ENCODE peak calls at places on chromosomes 4 and X, in six cellular contexts. One of them, this sample, is unnamed.

GRCh38 chrX:70079870-70080269 is 17.6 kb downstream of the OTUD6A start:
- DNase-seq in AG08396: no peak
- DNase-seq in glutamatergic neuron: no peak
- DNase-seq in activated T-cell treated with anti-CD3 and anti-CD28 coated beads, Interleukin-2, amount 50 U/mL, for 48 hours: no peak
- DNase-seq in MV-4-11: no peak
- DNase-seq in activated CD4-positive, alpha-beta T cell treated with anti-CD3 and anti-CD28 coated beads, Interleukin-2, amount 10 ng/mL, durations not matched to agents 7 days and 5 days: no peak
- DNase-seq in this sample: no peak

GRCh38 chr4:38223801-38224236 is 263.6 kb downstream of the PTTG2 start:
- DNase-seq in activated CD4-positive, alpha-beta T cell treated with anti-CD3 and anti-CD28 coated beads, Interleukin-2, amount 10 ng/mL, durations not matched to agents 7 days and 5 days: no peak
- DNase-seq in MV-4-11: no peak
- DNase-seq in AG08396: no peak
- DNase-seq in activated T-cell treated with anti-CD3 and anti-CD28 coated beads, Interleukin-2, amount 50 U/mL, for 48 hours: no peak
- DNase-seq in glutamatergic neuron: no peak
- DNase-seq in this sample: no peak

GRCh38 chr4:110033994-110034393 is 121.3 kb downstream of the EGF start:
- DNase-seq in AG08396: no peak
- DNase-seq in MV-4-11: peak
- DNase-seq in activated T-cell treated with anti-CD3 and anti-CD28 coated beads, Interleukin-2, amount 50 U/mL, for 48 hours: no peak
- DNase-seq in activated CD4-positive, alpha-beta T cell treated with anti-CD3 and anti-CD28 coated beads, Interleukin-2, amount 10 ng/mL, durations not matched to agents 7 days and 5 days: no peak
- DNase-seq in glutamatergic neuron: no peak
- DNase-seq in this sample: no peak

GRCh38 chr4:8766610-8767009 is 105.0 kb downstream of the HMX1 start:
- DNase-seq in activated CD4-positive, alpha-beta T cell treated with anti-CD3 and anti-CD28 coated beads, Interleukin-2, amount 10 ng/mL, durations not matched to agents 7 days and 5 days: no peak
- DNase-seq in glutamatergic neuron: peak
- DNase-seq in AG08396: no peak
- DNase-seq in activated T-cell treated with anti-CD3 and anti-CD28 coated beads, Interleukin-2, amount 50 U/mL, for 48 hours: no peak
- DNase-seq in MV-4-11: no peak
- DNase-seq in this sample: no peak

GRCh38 chr4:47639531-47639930 is 154.5 kb downstream of the ATP10D start:
- DNase-seq in AG08396: no peak
- DNase-seq in activated T-cell treated with anti-CD3 and anti-CD28 coated beads, Interleukin-2, amount 50 U/mL, for 48 hours: no peak
- DNase-seq in MV-4-11: peak
- DNase-seq in glutamatergic neuron: no peak
- DNase-seq in activated CD4-positive, alpha-beta T cell treated with anti-CD3 and anti-CD28 coated beads, Interleukin-2, amount 10 ng/mL, durations not matched to agents 7 days and 5 days: no peak
- DNase-seq in this sample: no peak

GRCh38 chr4:172411180-172411579 is 598.0 kb downstream of the GALNTL6 start:
- DNase-seq in activated CD4-positive, alpha-beta T cell treated with anti-CD3 and anti-CD28 coated beads, Interleukin-2, amount 10 ng/mL, durations not matched to agents 7 days and 5 days: no peak
- DNase-seq in glutamatergic neuron: no peak
- DNase-seq in AG08396: no peak
- DNase-seq in activated T-cell treated with anti-CD3 and anti-CD28 coated beads, Interleukin-2, amount 50 U/mL, for 48 hours: no peak
- DNase-seq in MV-4-11: no peak
- DNase-seq in this sample: no peak

GRCh38 chr4:80568891-80569290 is 233.4 kb downstream of the CFAP299 start:
- DNase-seq in MV-4-11: no peak
- DNase-seq in AG08396: no peak
- DNase-seq in activated CD4-positive, alpha-beta T cell treated with anti-CD3 and anti-CD28 coated beads, Interleukin-2, amount 10 ng/mL, durations not matched to agents 7 days and 5 days: no peak
- DNase-seq in activated T-cell treated with anti-CD3 and anti-CD28 coated beads, Interleukin-2, amount 50 U/mL, for 48 hours: no peak
- DNase-seq in glutamatergic neuron: no peak
- DNase-seq in this sample: no peak

GRCh38 chrX:19902110-19902509 is 14.7 kb upstream of the SH3KBP1 start:
- DNase-seq in MV-4-11: no peak
- DNase-seq in activated CD4-positive, alpha-beta T cell treated with anti-CD3 and anti-CD28 coated beads, Interleukin-2, amount 10 ng/mL, durations not matched to agents 7 days and 5 days: no peak
- DNase-seq in glutamatergic neuron: no peak
- DNase-seq in activated T-cell treated with anti-CD3 and anti-CD28 coated beads, Interleukin-2, amount 50 U/mL, for 48 hours: no peak
- DNase-seq in AG08396: no peak
- DNase-seq in this sample: no peak

GRCh38 chr4:2386717-2387116 is 31.7 kb downstream of the ZFYVE28 start:
- DNase-seq in glutamatergic neuron: no peak
- DNase-seq in activated CD4-positive, alpha-beta T cell treated with anti-CD3 and anti-CD28 coated beads, Interleukin-2, amount 10 ng/mL, durations not matched to agents 7 days and 5 days: no peak
- DNase-seq in MV-4-11: no peak
- DNase-seq in AG08396: no peak
- DNase-seq in activated T-cell treated with anti-CD3 and anti-CD28 coated beads, Interleukin-2, amount 50 U/mL, for 48 hours: no peak
- DNase-seq in this sample: no peak

GRCh38 chr4:40375090-40375489 is 40.0 kb downstream of the CHRNA9 start:
- DNase-seq in MV-4-11: no peak
- DNase-seq in glutamatergic neuron: no peak
- DNase-seq in AG08396: no peak
- DNase-seq in activated T-cell treated with anti-CD3 and anti-CD28 coated beads, Interleukin-2, amount 50 U/mL, for 48 hours: no peak
- DNase-seq in activated CD4-positive, alpha-beta T cell treated with anti-CD3 and anti-CD28 coated beads, Interleukin-2, amount 10 ng/mL, durations not matched to agents 7 days and 5 days: no peak
- DNase-seq in this sample: no peak

GRCh38 chrX:153416781-153417180 is 5.5 kb downstream of the ZFP92 start:
- DNase-seq in MV-4-11: no peak
- DNase-seq in AG08396: no peak
- DNase-seq in activated T-cell treated with anti-CD3 and anti-CD28 coated beads, Interleukin-2, amount 50 U/mL, for 48 hours: no peak
- DNase-seq in glutamatergic neuron: no peak
- DNase-seq in activated CD4-positive, alpha-beta T cell treated with anti-CD3 and anti-CD28 coated beads, Interleukin-2, amount 10 ng/mL, durations not matched to agents 7 days and 5 days: no peak
- DNase-seq in this sample: no peak

GRCh38 chrX:119042996-119043395 is 29.8 kb upstream of the CT47C1 start:
- DNase-seq in activated CD4-positive, alpha-beta T cell treated with anti-CD3 and anti-CD28 coated beads, Interleukin-2, amount 10 ng/mL, durations not matched to agents 7 days and 5 days: no peak
- DNase-seq in activated T-cell treated with anti-CD3 and anti-CD28 coated beads, Interleukin-2, amount 50 U/mL, for 48 hours: no peak
- DNase-seq in glutamatergic neuron: no peak
- DNase-seq in MV-4-11: no peak
- DNase-seq in AG08396: no peak
- DNase-seq in this sample: no peak

GRCh38 chrX:24702362-24703184 is 8.9 kb downstream of the POLA1 start:
- DNase-seq in activated T-cell treated with anti-CD3 and anti-CD28 coated beads, Interleukin-2, amount 50 U/mL, for 48 hours: no peak
- DNase-seq in activated CD4-positive, alpha-beta T cell treated with anti-CD3 and anti-CD28 coated beads, Interleukin-2, amount 10 ng/mL, durations not matched to agents 7 days and 5 days: no peak
- DNase-seq in AG08396: no peak
- DNase-seq in MV-4-11: no peak
- DNase-seq in glutamatergic neuron: no peak
- DNase-seq in this sample: no peak

GRCh38 chr4:87122252-87122651 is 98.2 kb downstream of the KLHL8 start:
- DNase-seq in MV-4-11: peak
- DNase-seq in activated T-cell treated with anti-CD3 and anti-CD28 coated beads, Interleukin-2, amount 50 U/mL, for 48 hours: no peak
- DNase-seq in AG08396: no peak
- DNase-seq in activated CD4-positive, alpha-beta T cell treated with anti-CD3 and anti-CD28 coated beads, Interleukin-2, amount 10 ng/mL, durations not matched to agents 7 days and 5 days: no peak
- DNase-seq in glutamatergic neuron: no peak
- DNase-seq in this sample: no peak

GRCh38 chrX:40303256-40304077 is 205.7 kb upstream of the BCOR start:
- DNase-seq in MV-4-11: peak
- DNase-seq in activated T-cell treated with anti-CD3 and anti-CD28 coated beads, Interleukin-2, amount 50 U/mL, for 48 hours: peak
- DNase-seq in activated CD4-positive, alpha-beta T cell treated with anti-CD3 and anti-CD28 coated beads, Interleukin-2, amount 10 ng/mL, durations not matched to agents 7 days and 5 days: no peak
- DNase-seq in AG08396: no peak
- DNase-seq in glutamatergic neuron: no peak
- DNase-seq in this sample: no peak

GRCh38 chrX:15750611-15751159 is 12.6 kb downstream of the CA5B start:
- DNase-seq in activated T-cell treated with anti-CD3 and anti-CD28 coated beads, Interleukin-2, amount 50 U/mL, for 48 hours: peak
- DNase-seq in activated CD4-positive, alpha-beta T cell treated with anti-CD3 and anti-CD28 coated beads, Interleukin-2, amount 10 ng/mL, durations not matched to agents 7 days and 5 days: peak
- DNase-seq in MV-4-11: peak
- DNase-seq in AG08396: no peak
- DNase-seq in glutamatergic neuron: no peak
- DNase-seq in this sample: peak

GRCh38 chr4:24979554-24979953 is 51.2 kb downstream of the LGI2 start:
- DNase-seq in activated CD4-positive, alpha-beta T cell treated with anti-CD3 and anti-CD28 coated beads, Interleukin-2, amount 10 ng/mL, durations not matched to agents 7 days and 5 days: no peak
- DNase-seq in AG08396: no peak
- DNase-seq in activated T-cell treated with anti-CD3 and anti-CD28 coated beads, Interleukin-2, amount 50 U/mL, for 48 hours: no peak
- DNase-seq in glutamatergic neuron: no peak
- DNase-seq in MV-4-11: peak
- DNase-seq in this sample: no peak

GRCh38 chrX:24124227-24124799 is 25.2 kb upstream of the ZFX start:
- DNase-seq in glutamatergic neuron: no peak
- DNase-seq in MV-4-11: no peak
- DNase-seq in activated T-cell treated with anti-CD3 and anti-CD28 coated beads, Interleukin-2, amount 50 U/mL, for 48 hours: no peak
- DNase-seq in activated CD4-positive, alpha-beta T cell treated with anti-CD3 and anti-CD28 coated beads, Interleukin-2, amount 10 ng/mL, durations not matched to agents 7 days and 5 days: no peak
- DNase-seq in AG08396: no peak
- DNase-seq in this sample: no peak

GRCh38 chrX:153400146-153401132 is 711 bp downstream of the PNMA6E start:
- DNase-seq in glutamatergic neuron: peak
- DNase-seq in activated CD4-positive, alpha-beta T cell treated with anti-CD3 and anti-CD28 coated beads, Interleukin-2, amount 10 ng/mL, durations not matched to agents 7 days and 5 days: peak
- DNase-seq in AG08396: peak
- DNase-seq in MV-4-11: no peak
- DNase-seq in activated T-cell treated with anti-CD3 and anti-CD28 coated beads, Interleukin-2, amount 50 U/mL, for 48 hours: peak
- DNase-seq in this sample: peak

GRCh38 chrX:41308884-41309655 is 24.9 kb upstream of the DDX3X start:
- DNase-seq in AG08396: no peak
- DNase-seq in activated CD4-positive, alpha-beta T cell treated with anti-CD3 and anti-CD28 coated beads, Interleukin-2, amount 10 ng/mL, durations not matched to agents 7 days and 5 days: no peak
- DNase-seq in glutamatergic neuron: no peak
- DNase-seq in MV-4-11: no peak
- DNase-seq in activated T-cell treated with anti-CD3 and anti-CD28 coated beads, Interleukin-2, amount 50 U/mL, for 48 hours: no peak
- DNase-seq in this sample: no peak

GRCh38 chr4:88802138-88802537 is 104.5 kb upstream of the NAP1L5 start:
- DNase-seq in AG08396: no peak
- DNase-seq in activated CD4-positive, alpha-beta T cell treated with anti-CD3 and anti-CD28 coated beads, Interleukin-2, amount 10 ng/mL, durations not matched to agents 7 days and 5 days: no peak
- DNase-seq in glutamatergic neuron: no peak
- DNase-seq in MV-4-11: no peak
- DNase-seq in activated T-cell treated with anti-CD3 and anti-CD28 coated beads, Interleukin-2, amount 50 U/mL, for 48 hours: no peak
- DNase-seq in this sample: no peak

GRCh38 chr4:167100120-167100519 is 134.2 kb downstream of the SPOCK3 start:
- DNase-seq in MV-4-11: no peak
- DNase-seq in glutamatergic neuron: no peak
- DNase-seq in AG08396: no peak
- DNase-seq in activated T-cell treated with anti-CD3 and anti-CD28 coated beads, Interleukin-2, amount 50 U/mL, for 48 hours: no peak
- DNase-seq in activated CD4-positive, alpha-beta T cell treated with anti-CD3 and anti-CD28 coated beads, Interleukin-2, amount 10 ng/mL, durations not matched to agents 7 days and 5 days: no peak
- DNase-seq in this sample: no peak

GRCh38 chr4:94765653-94766052 is 7.9 kb downstream of the BMPR1B start:
- DNase-seq in glutamatergic neuron: no peak
- DNase-seq in MV-4-11: no peak
- DNase-seq in activated CD4-positive, alpha-beta T cell treated with anti-CD3 and anti-CD28 coated beads, Interleukin-2, amount 10 ng/mL, durations not matched to agents 7 days and 5 days: no peak
- DNase-seq in AG08396: no peak
- DNase-seq in activated T-cell treated with anti-CD3 and anti-CD28 coated beads, Interleukin-2, amount 50 U/mL, for 48 hours: no peak
- DNase-seq in this sample: no peak

GRCh38 chr4:185774815-185775684 is 36.9 kb downstream of the SORBS2 start:
- DNase-seq in AG08396: peak
- DNase-seq in MV-4-11: no peak
- DNase-seq in activated CD4-positive, alpha-beta T cell treated with anti-CD3 and anti-CD28 coated beads, Interleukin-2, amount 10 ng/mL, durations not matched to agents 7 days and 5 days: no peak
- DNase-seq in activated T-cell treated with anti-CD3 and anti-CD28 coated beads, Interleukin-2, amount 50 U/mL, for 48 hours: no peak
- DNase-seq in glutamatergic neuron: no peak
- DNase-seq in this sample: no peak

GRCh38 chr4:135672202-135672601 is 1470.6 kb upstream of the PABPC4L start:
- DNase-seq in AG08396: no peak
- DNase-seq in MV-4-11: no peak
- DNase-seq in activated CD4-positive, alpha-beta T cell treated with anti-CD3 and anti-CD28 coated beads, Interleukin-2, amount 10 ng/mL, durations not matched to agents 7 days and 5 days: no peak
- DNase-seq in activated T-cell treated with anti-CD3 and anti-CD28 coated beads, Interleukin-2, amount 50 U/mL, for 48 hours: no peak
- DNase-seq in glutamatergic neuron: no peak
- DNase-seq in this sample: no peak

GRCh38 chrX:106802388-106803275 is at the start of gene TBC1D8B:
- DNase-seq in activated T-cell treated with anti-CD3 and anti-CD28 coated beads, Interleukin-2, amount 50 U/mL, for 48 hours: peak
- DNase-seq in AG08396: peak
- DNase-seq in MV-4-11: no peak
- DNase-seq in activated CD4-positive, alpha-beta T cell treated with anti-CD3 and anti-CD28 coated beads, Interleukin-2, amount 10 ng/mL, durations not matched to agents 7 days and 5 days: peak
- DNase-seq in glutamatergic neuron: peak
- DNase-seq in this sample: peak

GRCh38 chr4:16785800-16786527 is 112.5 kb downstream of the LDB2 start:
- DNase-seq in AG08396: peak
- DNase-seq in glutamatergic neuron: no peak
- DNase-seq in activated CD4-positive, alpha-beta T cell treated with anti-CD3 and anti-CD28 coated beads, Interleukin-2, amount 10 ng/mL, durations not matched to agents 7 days and 5 days: no peak
- DNase-seq in MV-4-11: no peak
- DNase-seq in activated T-cell treated with anti-CD3 and anti-CD28 coated beads, Interleukin-2, amount 50 U/mL, for 48 hours: no peak
- DNase-seq in this sample: no peak